ENCODE peak calls at places on chromosomes 1 and 21, in four cellular contexts. E is DMS153, Z is neural progenitor cell, C is ureter. A is an unnamed sample.

GRCh38 chr1:14136152-14136763 is 436.3 kb downstream of the PRDM2 start:
- DNase-seq in E (no peak), Z (peak; percentile 28), C (no peak), A (no peak)

GRCh38 chr1:43522776-43523480 is 7.8 kb upstream of the PTPRF start:
- DNase-seq in E (peak; percentile 23), Z (no peak), C (no peak), A (peak; percentile 94)

GRCh38 chr1:109625176-109625575 is 5.5 kb downstream of the AMPD2 start:
- DNase-seq in E (no peak), Z (no peak), C (no peak), A (no peak)

GRCh38 chr1:244700808-244701207 is 47.9 kb downstream of the DESI2 start:
- DNase-seq in E (no peak), Z (no peak), C (no peak), A (no peak)

GRCh38 chr1:234676103-234676594 is 66.2 kb upstream of the IRF2BP2 start:
- DNase-seq in E (peak; percentile 49), Z (peak; percentile 82), C (peak; percentile 64), A (peak; percentile 46)

GRCh38 chr1:66468712-66469111 is 65.2 kb upstream of the SGIP1 start:
- DNase-seq in E (no peak), Z (no peak), C (no peak), A (no peak)

GRCh38 chr1:183236158-183236725 is 50.2 kb downstream of the LAMC2 start:
- DNase-seq in E (no peak), Z (peak; percentile 68), C (no peak), A (no peak)

GRCh38 chr1:61043010-61043820 is 39.1 kb upstream of the NFIA start:
- DNase-seq in E (peak; percentile 55), Z (peak; percentile 90), C (peak; percentile 92), A (no peak)

GRCh38 chr21:33380483-33380998 is 22.7 kb upstream of the IFNGR2 start:
- DNase-seq in E (peak; percentile 70), Z (no peak), C (peak; percentile 94), A (peak; percentile 68)

GRCh38 chr1:22349302-22350043 is 102.2 kb upstream of the ZBTB40 start:
- DNase-seq in E (peak; percentile 17), Z (no peak), C (no peak), A (no peak)

GRCh38 chr1:93437976-93438605 is 9.8 kb upstream of the FNBP1L start:
- DNase-seq in E (peak; percentile 3), Z (peak; percentile 50), C (no peak), A (no peak)

GRCh38 chr1:156801409-156802121 is 15.1 kb downstream of the SH2D2A start:
- DNase-seq in E (no peak), Z (no peak), C (no peak), A (peak; percentile 26)

GRCh38 chr1:25082216-25082899 is 149.9 kb downstream of the SYF2 start:
- DNase-seq in E (no peak), Z (no peak), C (no peak), A (no peak)

GRCh38 chr1:74395492-74395891 is 116.9 kb downstream of the LRRC53 start:
- DNase-seq in E (no peak), Z (no peak), C (no peak), A (no peak)

GRCh38 chr1:58584082-58584895 is 7.2 kb upstream of the TACSTD2 start:
- DNase-seq in E (no peak), Z (no peak), C (peak; percentile 76), A (no peak)

GRCh38 chr1:201490708-201491131 is 16.2 kb downstream of the CSRP1 start:
- DNase-seq in E (no peak), Z (no peak), C (no peak), A (no peak)

GRCh38 chr1:229758101-229759036 is 132.3 kb downstream of the URB2 start:
- DNase-seq in E (no peak), Z (no peak), C (no peak), A (no peak)

GRCh38 chr1:214386747-214387146 is 105.8 kb downstream of the SMYD2 start:
- DNase-seq in E (no peak), Z (no peak), C (no peak), A (no peak)

GRCh38 chr1:111505641-111506119 is 2.2 kb upstream of the ADORA3 start:
- DNase-seq in E (no peak), Z (no peak), C (no peak), A (no peak)

GRCh38 chr1:236073307-236073897 is 8.5 kb upstream of the NID1 start:
- DNase-seq in E (no peak), Z (no peak), C (no peak), A (no peak)

GRCh38 chr1:215146252-215146975 is 63.9 kb downstream of the KCNK2 start:
- DNase-seq in E (no peak), Z (peak; percentile 35), C (no peak), A (no peak)

GRCh38 chr1:163650624-163651023 is 328.9 kb downstream of the NUF2 start:
- DNase-seq in E (peak; percentile 84), Z (no peak), C (no peak), A (no peak)

GRCh38 chr1:43329995-43330751 is 7.4 kb upstream of the MPL start:
- DNase-seq in E (no peak), Z (no peak), C (no peak), A (peak; percentile 82)

GRCh38 chr1:219126267-219126862 is 47.3 kb upstream of the LYPLAL1 start:
- DNase-seq in E (no peak), Z (no peak), C (no peak), A (no peak)

GRCh38 chr1:27491748-27492700 is 2.1 kb upstream of the WASF2 start:
- DNase-seq in E (no peak), Z (no peak), C (no peak), A (no peak)

GRCh38 chr1:232386721-232387510 is 243.0 kb downstream of the SIPA1L2 start:
- DNase-seq in E (no peak), Z (no peak), C (no peak), A (no peak)

GRCh38 chr1:197200468-197200899 is 54.0 kb upstream of the ASPM start:
- DNase-seq in E (no peak), Z (peak; percentile 12), C (no peak), A (no peak)

GRCh38 chr1:47241114-47242113 is 9.4 kb upstream of the TAL1 start:
- DNase-seq in E (no peak), Z (no peak), C (no peak), A (no peak)

GRCh38 chr1:51247022-51247421 is 10.9 kb downstream of the RNF11 start:
- DNase-seq in E (no peak), Z (no peak), C (no peak), A (no peak)